ENCODE peak calls at places on chromosome 12, in four cellular contexts. X is GM23248, Q is T-cell, I is epithelial cell of esophagus. A is an unnamed sample.

GRCh38 chr12:95997911-95998510 is 1.9 kb upstream of the HAL start:
- DNase-seq in X (peak), Q (no peak), I (peak), A (no peak)

GRCh38 chr12:18403182-18403581 is 141.9 kb downstream of the PIK3C2G start:
- DNase-seq in X (peak), Q (no peak), I (no peak), A (no peak)

GRCh38 chr12:48819986-48820385 is 1.7 kb downstream of the CACNB3 start:
- DNase-seq in X (no peak), Q (no peak), I (no peak), A (no peak)

GRCh38 chr12:114690267-114691135 is 6.5 kb upstream of the TBX3 start:
- DNase-seq in X (no peak), Q (no peak), I (no peak), A (no peak)

GRCh38 chr12:88237954-88238353 is 95.8 kb downstream of the TMTC3 start:
- DNase-seq in X (peak), Q (no peak), I (peak), A (no peak)

GRCh38 chr12:101527682-101528081 is 52.5 kb downstream of the SPIC start:
- DNase-seq in X (no peak), Q (no peak), I (no peak), A (peak)

GRCh38 chr12:3097836-3098235 is 20.7 kb downstream of the TSPAN9 start:
- DNase-seq in X (no peak), Q (no peak), I (no peak), A (no peak)

GRCh38 chr12:110916295-110916875 is 4.0 kb downstream of the MYL2 start:
- DNase-seq in X (no peak), Q (no peak), I (peak), A (peak)

GRCh38 chr12:93002278-93003054 is 73.4 kb upstream of the EEA1 start:
- DNase-seq in X (peak), Q (no peak), I (peak), A (no peak)

GRCh38 chr12:25682421-25682820 is 129.3 kb upstream of the LMNTD1 start:
- DNase-seq in X (peak), Q (no peak), I (no peak), A (no peak)

GRCh38 chr12:10361622-10362021 is 28.2 kb downstream of the KLRK1 start:
- DNase-seq in X (peak), Q (no peak), I (peak), A (peak)

GRCh38 chr12:56086096-56086495 is 6.1 kb downstream of the ERBB3 start:
- DNase-seq in X (no peak), Q (no peak), I (peak), A (no peak)

GRCh38 chr12:67630373-67631088 is 18.0 kb upstream of the DYRK2 start:
- DNase-seq in X (no peak), Q (peak), I (no peak), A (no peak)

GRCh38 chr12:81300454-81300853 is 222.6 kb downstream of the ACSS3 start:
- DNase-seq in X (peak), Q (no peak), I (peak), A (peak)

GRCh38 chr12:113875681-113876080 is 90.4 kb downstream of the RBM19 start:
- DNase-seq in X (no peak), Q (no peak), I (no peak), A (no peak)

GRCh38 chr12:47032644-47033043 is 46.8 kb upstream of the PCED1B start:
- DNase-seq in X (peak), Q (no peak), I (peak), A (peak)

GRCh38 chr12:89542912-89543592 is 17.2 kb upstream of the POC1B start:
- DNase-seq in X (peak), Q (peak), I (peak), A (peak)

GRCh38 chr12:1013618-1014489 is 22.8 kb downstream of the ERC1 start:
- DNase-seq in X (peak), Q (no peak), I (peak), A (peak)

GRCh38 chr12:57888407-57889157 is 42.1 kb upstream of the CTDSP2 start:
- DNase-seq in X (peak), Q (no peak), I (peak), A (no peak)

GRCh38 chr12:128727999-128728398 is 95.8 kb downstream of the SLC15A4 start:
- DNase-seq in X (no peak), Q (no peak), I (peak), A (no peak)

GRCh38 chr12:124510301-124510970 is 57.0 kb downstream of the NCOR2 start:
- DNase-seq in X (no peak), Q (no peak), I (peak), A (no peak)

A was measured in cardiac muscle cell.